ENCODE peak calls at places on chromosomes 13 and 19, in six cellular contexts. One of them, this sample, is unnamed.

GRCh38 chr19:3506384-3507340 is 551 bp downstream of the FZR1 start:
- DNase-seq in left lung: peak
- DNase-seq in HAP-1: peak
- DNase-seq in IMR-90: no peak
- DNase-seq in stimulated activated CD8-positive, alpha-beta memory T cell treated with anti-CD3 and anti-CD28 coated beads, Interleukin-7, amount 100 ng/mL, for 48 hours: no peak
- DNase-seq in ureter: peak
- DNase-seq in this sample: peak

GRCh38 chr19:54231077-54231931 is 8.5 kb upstream of the LILRB3 start:
- DNase-seq in left lung: peak
- DNase-seq in HAP-1: peak
- DNase-seq in IMR-90: peak
- DNase-seq in stimulated activated CD8-positive, alpha-beta memory T cell treated with anti-CD3 and anti-CD28 coated beads, Interleukin-7, amount 100 ng/mL, for 48 hours: peak
- DNase-seq in ureter: peak
- DNase-seq in this sample: peak

GRCh38 chr13:72960541-72960940 is 98.3 kb upstream of the KLF5 start:
- DNase-seq in left lung: no peak
- DNase-seq in HAP-1: no peak
- DNase-seq in IMR-90: no peak
- DNase-seq in stimulated activated CD8-positive, alpha-beta memory T cell treated with anti-CD3 and anti-CD28 coated beads, Interleukin-7, amount 100 ng/mL, for 48 hours: no peak
- DNase-seq in ureter: no peak
- DNase-seq in this sample: no peak

GRCh38 chr19:1396019-1396767 is 5.1 kb downstream of the GAMT start:
- DNase-seq in left lung: no peak
- DNase-seq in HAP-1: peak
- DNase-seq in IMR-90: no peak
- DNase-seq in stimulated activated CD8-positive, alpha-beta memory T cell treated with anti-CD3 and anti-CD28 coated beads, Interleukin-7, amount 100 ng/mL, for 48 hours: no peak
- DNase-seq in ureter: no peak
- DNase-seq in this sample: no peak

GRCh38 chr13:23673867-23674605 is 103.8 kb downstream of the TNFRSF19 start:
- DNase-seq in left lung: no peak
- DNase-seq in HAP-1: peak
- DNase-seq in IMR-90: peak
- DNase-seq in stimulated activated CD8-positive, alpha-beta memory T cell treated with anti-CD3 and anti-CD28 coated beads, Interleukin-7, amount 100 ng/mL, for 48 hours: no peak
- DNase-seq in ureter: no peak
- DNase-seq in this sample: no peak

GRCh38 chr19:18300930-18301717 is 19.7 kb upstream of the JUND start:
- DNase-seq in left lung: peak
- DNase-seq in HAP-1: no peak
- DNase-seq in IMR-90: peak
- DNase-seq in stimulated activated CD8-positive, alpha-beta memory T cell treated with anti-CD3 and anti-CD28 coated beads, Interleukin-7, amount 100 ng/mL, for 48 hours: no peak
- DNase-seq in ureter: no peak
- DNase-seq in this sample: peak

GRCh38 chr19:40947573-40947972 is 43.5 kb upstream of the CYP2B6 start:
- DNase-seq in left lung: no peak
- DNase-seq in HAP-1: no peak
- DNase-seq in IMR-90: no peak
- DNase-seq in stimulated activated CD8-positive, alpha-beta memory T cell treated with anti-CD3 and anti-CD28 coated beads, Interleukin-7, amount 100 ng/mL, for 48 hours: no peak
- DNase-seq in ureter: no peak
- DNase-seq in this sample: no peak

GRCh38 chr13:39527961-39528720 is 74.9 kb downstream of the LHFPL6 start:
- DNase-seq in left lung: no peak
- DNase-seq in HAP-1: no peak
- DNase-seq in IMR-90: peak
- DNase-seq in stimulated activated CD8-positive, alpha-beta memory T cell treated with anti-CD3 and anti-CD28 coated beads, Interleukin-7, amount 100 ng/mL, for 48 hours: no peak
- DNase-seq in ureter: no peak
- DNase-seq in this sample: no peak

GRCh38 chr19:46787331-46788100 is 878 bp downstream of the SLC1A5 start:
- DNase-seq in left lung: peak
- DNase-seq in HAP-1: peak
- DNase-seq in IMR-90: peak
- DNase-seq in stimulated activated CD8-positive, alpha-beta memory T cell treated with anti-CD3 and anti-CD28 coated beads, Interleukin-7, amount 100 ng/mL, for 48 hours: no peak
- DNase-seq in ureter: peak
- DNase-seq in this sample: peak

GRCh38 chr13:94309997-94310842 is 169.3 kb downstream of the DCT start:
- DNase-seq in left lung: no peak
- DNase-seq in HAP-1: no peak
- DNase-seq in IMR-90: peak
- DNase-seq in stimulated activated CD8-positive, alpha-beta memory T cell treated with anti-CD3 and anti-CD28 coated beads, Interleukin-7, amount 100 ng/mL, for 48 hours: no peak
- DNase-seq in ureter: no peak
- DNase-seq in this sample: no peak

GRCh38 chr19:41615207-41615606 is 11.7 kb downstream of the CEACAM4 start:
- DNase-seq in left lung: no peak
- DNase-seq in HAP-1: no peak
- DNase-seq in IMR-90: no peak
- DNase-seq in stimulated activated CD8-positive, alpha-beta memory T cell treated with anti-CD3 and anti-CD28 coated beads, Interleukin-7, amount 100 ng/mL, for 48 hours: no peak
- DNase-seq in ureter: no peak
- DNase-seq in this sample: no peak

GRCh38 chr19:35348909-35349611 is 1.4 kb downstream of the FFAR1 start:
- DNase-seq in left lung: peak
- DNase-seq in HAP-1: no peak
- DNase-seq in IMR-90: no peak
- DNase-seq in stimulated activated CD8-positive, alpha-beta memory T cell treated with anti-CD3 and anti-CD28 coated beads, Interleukin-7, amount 100 ng/mL, for 48 hours: no peak
- DNase-seq in ureter: no peak
- DNase-seq in this sample: peak

GRCh38 chr13:113302940-113303339 is 5.9 kb downstream of the LAMP1 start:
- DNase-seq in left lung: no peak
- DNase-seq in HAP-1: no peak
- DNase-seq in IMR-90: peak
- DNase-seq in stimulated activated CD8-positive, alpha-beta memory T cell treated with anti-CD3 and anti-CD28 coated beads, Interleukin-7, amount 100 ng/mL, for 48 hours: no peak
- DNase-seq in ureter: no peak
- DNase-seq in this sample: no peak

GRCh38 chr19:3222709-3223108 is 1.8 kb upstream of the CELF5 start:
- DNase-seq in left lung: no peak
- DNase-seq in HAP-1: no peak
- DNase-seq in IMR-90: no peak
- DNase-seq in stimulated activated CD8-positive, alpha-beta memory T cell treated with anti-CD3 and anti-CD28 coated beads, Interleukin-7, amount 100 ng/mL, for 48 hours: no peak
- DNase-seq in ureter: no peak
- DNase-seq in this sample: no peak

GRCh38 chr13:75666646-75667351 is 30.7 kb downstream of the LMO7 start:
- DNase-seq in left lung: no peak
- DNase-seq in HAP-1: no peak
- DNase-seq in IMR-90: peak
- DNase-seq in stimulated activated CD8-positive, alpha-beta memory T cell treated with anti-CD3 and anti-CD28 coated beads, Interleukin-7, amount 100 ng/mL, for 48 hours: no peak
- DNase-seq in ureter: no peak
- DNase-seq in this sample: no peak

GRCh38 chr19:41359741-41360140 is 4.2 kb downstream of the B9D2 start:
- DNase-seq in left lung: no peak
- DNase-seq in HAP-1: no peak
- DNase-seq in IMR-90: no peak
- DNase-seq in stimulated activated CD8-positive, alpha-beta memory T cell treated with anti-CD3 and anti-CD28 coated beads, Interleukin-7, amount 100 ng/mL, for 48 hours: no peak
- DNase-seq in ureter: no peak
- DNase-seq in this sample: no peak

GRCh38 chr13:97142452-97142851 is 79.7 kb upstream of the MBNL2 start:
- DNase-seq in left lung: no peak
- DNase-seq in HAP-1: peak
- DNase-seq in IMR-90: no peak
- DNase-seq in stimulated activated CD8-positive, alpha-beta memory T cell treated with anti-CD3 and anti-CD28 coated beads, Interleukin-7, amount 100 ng/mL, for 48 hours: no peak
- DNase-seq in ureter: no peak
- DNase-seq in this sample: no peak

GRCh38 chr19:47719047-47719885 is 6.0 kb downstream of the EHD2 start:
- DNase-seq in left lung: peak
- DNase-seq in HAP-1: no peak
- DNase-seq in IMR-90: peak
- DNase-seq in stimulated activated CD8-positive, alpha-beta memory T cell treated with anti-CD3 and anti-CD28 coated beads, Interleukin-7, amount 100 ng/mL, for 48 hours: no peak
- DNase-seq in ureter: peak
- DNase-seq in this sample: peak

GRCh38 chr13:62209539-62209938 is 793.9 kb upstream of the PCDH20 start:
- DNase-seq in left lung: no peak
- DNase-seq in HAP-1: no peak
- DNase-seq in IMR-90: no peak
- DNase-seq in stimulated activated CD8-positive, alpha-beta memory T cell treated with anti-CD3 and anti-CD28 coated beads, Interleukin-7, amount 100 ng/mL, for 48 hours: no peak
- DNase-seq in ureter: no peak
- DNase-seq in this sample: no peak

GRCh38 chr19:58511353-58512208 is at the start of gene SLC27A5:
- DNase-seq in left lung: no peak
- DNase-seq in HAP-1: no peak
- DNase-seq in IMR-90: no peak
- DNase-seq in stimulated activated CD8-positive, alpha-beta memory T cell treated with anti-CD3 and anti-CD28 coated beads, Interleukin-7, amount 100 ng/mL, for 48 hours: no peak
- DNase-seq in ureter: no peak
- DNase-seq in this sample: no peak

GRCh38 chr13:32837307-32837972 is 178.8 kb upstream of the KL start:
- DNase-seq in left lung: no peak
- DNase-seq in HAP-1: no peak
- DNase-seq in IMR-90: no peak
- DNase-seq in stimulated activated CD8-positive, alpha-beta memory T cell treated with anti-CD3 and anti-CD28 coated beads, Interleukin-7, amount 100 ng/mL, for 48 hours: no peak
- DNase-seq in ureter: no peak
- DNase-seq in this sample: no peak